ENCODE peak calls at places on chromosomes 5 and 9, in six cellular contexts. R, E, O, X, I and T are unnamed samples.

GRCh38 chr5:71586052-71586940 is 844 bp upstream of the MCCC2 start:
- DNase-seq in R (no peak), E (no peak), O (no peak), X (peak), I (peak), T (no peak)

GRCh38 chr5:34467436-34467835 is 188.7 kb upstream of the RAI14 start:
- DNase-seq in R (no peak), E (no peak), O (no peak), X (no peak), I (no peak), T (no peak)

GRCh38 chr5:14917719-14918118 is 46.1 kb upstream of the ANKH start:
- DNase-seq in R (no peak), E (no peak), O (no peak), X (no peak), I (peak), T (no peak)

GRCh38 chr5:149030392-149030791 is 32.5 kb downstream of the SH3TC2 start:
- DNase-seq in R (no peak), E (no peak), O (no peak), X (no peak), I (peak), T (no peak)

GRCh38 chr5:59596586-59597348 is 296.8 kb downstream of the PDE4D start:
- DNase-seq in R (no peak), E (peak), O (no peak), X (no peak), I (peak), T (no peak)

GRCh38 chr9:129140397-129141065 is 29.3 kb downstream of the PTPA start:
- DNase-seq in R (peak), E (peak), O (peak), X (peak), I (peak), T (no peak)

GRCh38 chr9:17204611-17205165 is 69.8 kb downstream of the CNTLN start:
- DNase-seq in R (no peak), E (no peak), O (no peak), X (no peak), I (no peak), T (no peak)

GRCh38 chr5:113232246-113232645 is 202.5 kb downstream of the TSSK1B start:
- DNase-seq in R (no peak), E (no peak), O (no peak), X (no peak), I (peak), T (no peak)